ENCODE peak calls at places on chromosomes 12 and 14, in six cellular contexts. D is stomach, C is colonic mucosa, F is adipocyte, A is spleen, L is mucosa of descending colon. E is an unnamed sample. For H3K4me1, the result is how much of the 10 kb centered on the place peaks cover.

GRCh38 chr12:45433441-45433868 is 217.6 kb downstream of the ANO6 start:
- DNase-seq in F (no peak), C (no peak), A (no peak), D (no peak), L (no peak), E (no peak)

GRCh38 chr14:33657478-33657877 is 293.4 kb downstream of the EGLN3 start:
- DNase-seq in L (no peak), D (no peak), A (no peak), C (no peak), F (no peak), E (no peak)

GRCh38 chr14:69571879-69572633 is 2.6 kb downstream of the CCDC177 start:
- DNase-seq in F (no peak), D (peak), C (no peak), A (no peak), L (no peak), E (no peak)

GRCh38 chr12:121792607-121793500 is 634 bp downstream of the RHOF start:
- DNase-seq in A (peak), D (peak), C (no peak), F (no peak), L (peak), E (peak)

GRCh38 chr14:90281766-90282165 is 25.4 kb downstream of the PSMC1 start:
- DNase-seq in A (no peak), L (no peak), F (no peak), C (no peak), D (no peak), E (no peak)

GRCh38 chr14:105439710-105440553 is 20.3 kb downstream of the MTA1 start:
- DNase-seq in D (no peak), F (no peak), C (no peak), A (no peak), L (no peak), E (peak)

GRCh38 chr12:91040356-91040755 is 17.5 kb downstream of the KERA start:
- DNase-seq in L (no peak), D (no peak), F (peak), C (no peak), A (no peak), E (no peak)

GRCh38 chr12:123150273-123150803 is 552 bp downstream of the PITPNM2 start:
- DNase-seq in L (peak), D (no peak), F (no peak), A (peak), C (peak), E (peak)

GRCh38 chr12:118463677-118464076 is 87.3 kb downstream of the SUDS3 start:
- DNase-seq in D (no peak), F (no peak), C (no peak), L (peak), A (no peak), E (no peak)

GRCh38 chr14:91968280-91968679 is 20.8 kb upstream of the FBLN5 start:
- DNase-seq in D (no peak), C (no peak), A (no peak), L (no peak), F (no peak), E (no peak)

GRCh38 chr12:95073698-95074520 is 491 bp upstream of the NR2C1 start:
- DNase-seq in L (no peak), A (no peak), F (no peak), D (no peak), C (no peak), E (peak)

DNA sequence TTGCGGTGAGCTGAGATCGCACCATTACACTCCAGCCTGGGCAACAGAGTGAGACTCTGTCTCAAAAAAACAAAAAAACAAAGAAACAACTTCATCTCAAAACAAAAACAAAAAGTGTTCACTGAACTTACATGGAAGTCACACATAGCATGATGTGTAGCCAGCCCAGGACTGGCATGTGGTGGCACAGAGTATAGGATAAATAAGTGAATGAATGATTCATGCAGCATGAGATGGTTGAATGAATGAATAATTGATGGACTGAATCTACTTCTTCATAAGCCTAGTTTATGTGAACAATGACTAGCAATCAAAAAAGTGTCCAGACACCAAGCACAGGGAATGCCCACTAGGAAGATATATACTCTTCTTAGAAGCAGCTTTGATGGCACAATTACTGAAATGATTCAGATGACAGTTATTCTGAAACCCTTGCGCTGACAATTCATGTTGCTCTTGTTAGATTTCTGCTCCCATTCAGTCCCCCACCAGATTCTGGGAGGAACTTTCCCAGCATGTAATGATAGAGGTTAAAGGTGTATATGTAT is 31.6 kb upstream of the SERPINA6 start:
- DNase-seq in L (no peak), A (no peak), D (peak), C (no peak), F (no peak), E (no peak)
- H3K4me1 ChIP-seq in L (under half), A (under half), D (under half), C (under half), F (under half), E (under half)

GRCh38 chr14:43161477-43161876 is 1345.6 kb downstream of the FSCB start:
- DNase-seq in A (no peak), D (no peak), F (no peak), C (no peak), L (no peak), E (no peak)
- H3K4me1 ChIP-seq in A (under half), D (under half), F (under half), C (under half), L (under half), E (under half)

DNA sequence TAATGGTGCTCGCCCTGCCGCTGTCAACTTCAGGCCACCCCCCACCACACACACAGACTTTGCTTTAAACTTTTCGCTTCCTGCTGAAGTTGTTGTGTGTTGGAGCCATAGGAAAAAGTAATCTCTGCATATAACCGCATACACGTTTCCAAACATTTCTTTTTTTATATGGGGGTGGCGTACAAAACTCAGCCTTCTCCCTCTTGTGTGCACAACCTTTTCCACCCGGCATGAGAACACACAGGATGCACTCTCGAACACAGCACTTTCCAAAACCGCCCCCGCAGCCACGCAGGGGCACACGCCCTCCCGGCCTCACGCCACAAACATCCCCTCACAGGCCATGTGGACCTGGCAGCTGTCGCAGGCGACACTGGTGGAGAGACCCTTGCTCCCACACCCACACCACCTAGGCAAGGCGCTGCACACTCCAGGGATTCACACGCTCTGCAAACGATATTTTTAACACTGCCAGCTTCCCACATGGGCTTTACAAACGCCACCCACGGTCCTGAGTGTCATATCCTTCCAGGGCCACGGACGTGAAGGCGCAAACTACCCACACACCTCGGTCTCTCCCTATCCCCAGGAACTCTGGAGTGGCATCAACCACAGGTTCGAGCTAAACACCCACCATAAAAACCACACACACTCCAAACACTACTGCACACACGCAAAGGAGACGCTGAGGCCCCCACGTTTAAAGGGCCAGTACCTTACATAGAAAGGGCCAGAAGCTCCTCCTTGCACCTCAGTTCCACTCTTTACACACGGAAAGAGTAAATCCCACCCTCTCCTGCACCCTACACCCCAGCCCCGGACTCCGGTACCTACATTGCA is 12.3 kb upstream of the ITGB7 start:
- DNase-seq in F (peak), D (no peak), A (peak), C (peak), L (peak), E (peak)
- H3K4me1 ChIP-seq in F (under half), D (half or more), A (half or more), C (under half), L (half or more), E (under half)

DNA sequence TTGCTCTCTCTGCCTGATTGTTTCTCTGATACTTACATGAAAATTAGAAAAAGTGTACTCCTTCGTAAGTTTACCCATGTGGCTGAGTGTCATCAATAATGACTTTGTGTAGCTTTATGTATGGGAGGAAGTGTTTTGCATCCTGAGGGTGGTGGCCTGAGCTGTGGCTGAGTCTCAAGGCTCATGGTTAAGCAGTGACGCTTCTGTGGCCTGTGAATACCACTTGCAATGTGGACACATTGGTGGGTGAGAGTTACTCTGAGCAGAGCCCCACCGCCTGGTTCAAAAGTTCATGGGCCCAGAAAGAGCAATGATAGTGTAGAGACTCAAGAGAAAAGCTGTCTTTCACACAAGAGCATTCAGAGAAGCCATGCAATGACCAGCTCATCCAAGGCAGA is 55.2 kb upstream of the FRMD6 start:
- DNase-seq in F (no peak), C (no peak), L (no peak), D (no peak), A (no peak), E (no peak)
- H3K4me1 ChIP-seq in F (under half), C (under half), L (under half), D (under half), A (under half), E (under half)

GRCh38 chr12:110575326-110575725 is 7.8 kb downstream of the PPTC7 start:
- DNase-seq in C (peak), F (peak), L (peak), D (no peak), A (no peak), E (no peak)
- H3K4me1 ChIP-seq in C (under half), F (half or more), L (under half), D (half or more), A (half or more), E (under half)

DNA sequence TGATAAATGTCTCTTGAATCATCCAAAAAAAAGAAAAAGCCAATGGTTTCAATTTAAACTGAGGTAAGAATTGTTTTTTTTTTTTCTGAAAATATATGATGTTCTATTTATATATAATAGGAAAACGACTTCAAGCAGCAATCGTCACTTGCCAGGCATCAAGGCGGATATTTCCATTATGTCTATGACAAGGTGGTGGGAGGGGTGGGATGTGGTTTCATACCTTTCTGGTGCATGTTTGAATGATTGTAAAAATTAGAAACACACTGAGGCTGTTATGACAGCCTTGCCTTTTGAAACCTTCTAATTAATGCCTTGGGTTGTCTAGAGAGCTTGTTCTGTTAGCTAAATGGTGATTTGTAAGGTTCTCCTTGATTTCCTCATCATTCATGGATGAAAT is 502.9 kb downstream of the DIO2 start:
- DNase-seq in A (no peak), L (no peak), D (no peak), C (no peak), F (no peak), E (no peak)
- H3K4me1 ChIP-seq in A (under half), L (under half), D (under half), C (under half), F (under half), E (under half)

GRCh38 chr14:64510127-64510808 is 5.7 kb downstream of the ZBTB1 start:
- DNase-seq in F (no peak), D (no peak), C (no peak), L (no peak), A (no peak), E (no peak)
- H3K4me1 ChIP-seq in F (half or more), D (half or more), C (under half), L (under half), A (half or more), E (under half)

DNA sequence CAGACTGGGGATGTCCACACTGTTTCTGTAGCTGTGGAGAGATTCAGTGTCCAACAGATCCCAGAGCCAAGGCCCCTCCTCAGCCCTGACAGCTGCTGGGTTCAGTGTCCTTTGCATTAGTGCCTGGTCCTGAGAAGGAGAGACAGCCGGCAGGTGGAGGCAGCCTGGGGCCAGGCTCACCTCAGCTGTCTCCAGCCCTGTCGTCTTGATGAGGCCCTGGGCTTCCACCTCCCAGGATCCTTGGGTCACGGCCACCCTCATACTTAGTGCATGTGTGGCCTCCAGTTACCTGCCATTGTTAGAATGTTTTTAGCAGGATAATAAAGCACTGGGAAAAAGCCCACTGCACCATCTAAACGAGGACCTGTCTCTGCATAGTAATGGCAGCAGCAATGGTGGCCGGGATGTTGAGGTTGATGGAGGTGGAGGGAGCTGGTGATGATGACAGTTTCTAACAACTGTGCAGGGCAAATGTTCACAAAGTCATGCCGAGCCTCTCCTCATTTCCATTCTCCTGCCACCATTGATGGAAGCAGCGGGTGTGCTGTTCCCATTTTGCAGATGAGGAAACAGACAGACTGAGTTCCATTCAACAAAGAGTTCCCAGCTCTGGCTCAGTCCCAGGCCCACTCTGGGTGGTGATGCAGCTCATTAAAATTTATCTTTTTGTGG is 17.7 kb downstream of the ASB2 start:
- DNase-seq in C (no peak), A (no peak), D (no peak), F (no peak), L (no peak), E (no peak)
- H3K4me1 ChIP-seq in C (under half), A (half or more), D (half or more), F (under half), L (under half), E (under half)

DNA sequence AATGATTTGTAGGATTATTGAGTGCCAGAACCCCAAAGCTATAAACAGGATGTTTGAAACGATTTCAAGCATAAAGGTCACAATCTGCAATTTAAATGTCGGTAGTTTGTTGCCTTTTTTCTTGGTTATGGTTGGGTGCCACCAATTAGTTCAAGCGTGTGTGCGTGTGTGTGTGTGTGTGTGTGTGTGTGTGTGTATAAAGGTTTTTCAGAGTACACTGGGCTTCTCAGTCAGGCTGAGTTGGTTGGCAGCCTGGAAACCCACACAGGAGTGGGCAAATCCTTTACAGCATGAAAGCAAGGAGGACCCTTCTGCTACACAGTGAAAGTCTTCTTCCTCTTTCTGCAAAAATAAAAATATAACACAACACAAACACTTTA is 13.4 kb upstream of the WSCD2 start:
- DNase-seq in A (no peak), D (no peak), L (peak), F (no peak), C (no peak), E (no peak)
- H3K4me1 ChIP-seq in A (under half), D (under half), L (under half), F (under half), C (under half), E (under half)

E was measured in kidney.